ENCODE peak calls at places on chromosomes 3 and 15, in eight cellular contexts. P is aorta; Y is CD8-positive, alpha-beta T cell; T is HepG2; S is esophagus muscularis mucosa; B is fibroblast of pulmonary artery; W is AG04450; N is epithelial cell of esophagus. H is an unnamed sample.

GRCh38 chr15:97929456-97930229 is 30.9 kb upstream of the ARRDC4 start:
- DNase-seq in P (no peak), Y (no peak), T (no peak), S (no peak), B (no peak), W (no peak), N (peak; percentile 81), H (no peak)

GRCh38 chr15:68517285-68517711 is 61.5 kb upstream of the CORO2B start:
- DNase-seq in P (peak; percentile 87), Y (no peak), T (no peak), S (no peak), B (no peak), W (no peak), N (no peak), H (no peak)

GRCh38 chr3:14600075-14600474 is 51.5 kb upstream of the CCDC174 start:
- DNase-seq in P (no peak), Y (no peak), T (no peak), S (no peak), B (no peak), W (no peak), N (no peak), H (no peak)

GRCh38 chr3:13158441-13158840 is 85.2 kb upstream of the IQSEC1 start:
- DNase-seq in P (peak; percentile 25), Y (no peak), T (no peak), S (no peak), B (no peak), W (no peak), N (no peak), H (no peak)

GRCh38 chr15:85707519-85708338 is 87.0 kb downstream of the KLHL25 start:
- DNase-seq in P (no peak), Y (no peak), T (peak; percentile 93), S (no peak), B (peak; percentile 71), W (no peak), N (no peak), H (peak; percentile 49)

GRCh38 chr15:99566157-99566900 is 545 bp downstream of the MEF2A start:
- DNase-seq in P (peak; percentile 77), Y (no peak), T (no peak), S (no peak), B (no peak), W (no peak), N (peak; percentile 21), H (peak; percentile 43)

GRCh38 chr3:102089904-102090492 is 240.7 kb downstream of the NFKBIZ start:
- DNase-seq in P (no peak), Y (no peak), T (no peak), S (no peak), B (peak; percentile 63), W (peak; percentile 90), N (no peak), H (no peak)

GRCh38 chr15:42457445-42458442 is 33.2 kb downstream of the ZNF106 start:
- DNase-seq in P (peak; percentile 86), Y (no peak), T (no peak), S (peak; percentile 93), B (peak; percentile 96), W (peak; percentile 88), N (peak; percentile 23), H (no peak)

GRCh38 chr3:165644331-165644730 is 192.9 kb downstream of the BCHE start:
- DNase-seq in P (no peak), Y (no peak), T (no peak), S (no peak), B (no peak), W (no peak), N (no peak), H (no peak)

GRCh38 chr3:115071611-115072010 is 75.5 kb downstream of the ZBTB20 start:
- DNase-seq in P (no peak), Y (no peak), T (no peak), S (no peak), B (peak; percentile 20), W (peak; percentile 2), N (no peak), H (no peak)

GRCh38 chr15:89361451-89362202 is 27.0 kb upstream of the POLG start:
- DNase-seq in P (peak; percentile 91), Y (peak; percentile 62), T (peak; percentile 22), S (no peak), B (peak; percentile 71), W (peak; percentile 11), N (peak; percentile 70), H (peak; percentile 49)

DNA sequence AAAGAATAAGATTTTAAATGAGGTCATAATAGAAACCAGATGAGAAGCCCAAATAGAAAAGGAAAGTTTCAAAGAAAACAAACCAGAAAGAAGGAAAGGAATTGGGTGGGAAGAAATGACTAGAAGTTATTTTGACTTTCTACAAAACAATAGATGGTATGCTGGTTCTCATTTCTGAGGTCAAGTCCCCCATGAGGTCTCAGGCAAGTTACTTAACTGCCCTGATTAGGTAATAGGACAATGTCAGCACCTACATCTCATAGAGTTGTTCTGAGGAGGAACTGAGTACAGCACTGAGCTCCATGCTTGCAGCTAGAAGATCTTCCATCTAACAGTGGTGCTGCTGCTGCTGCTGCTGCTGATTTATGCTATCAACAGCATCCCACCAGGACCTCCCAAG is 185.9 kb downstream of the ERC2 start:
- DNase-seq in P (no peak), Y (no peak), T (no peak), S (no peak), B (peak; percentile 93), W (no peak), N (no peak), H (no peak)
- H3K4me3 ChIP-seq in P (no peak overlapping the region), Y (no peak overlapping the region), T (no peak overlapping the region), S (no peak overlapping the region), B (no peak overlapping the region), W (no peak overlapping the region), N (no peak overlapping the region), H (no peak overlapping the region)

DNA sequence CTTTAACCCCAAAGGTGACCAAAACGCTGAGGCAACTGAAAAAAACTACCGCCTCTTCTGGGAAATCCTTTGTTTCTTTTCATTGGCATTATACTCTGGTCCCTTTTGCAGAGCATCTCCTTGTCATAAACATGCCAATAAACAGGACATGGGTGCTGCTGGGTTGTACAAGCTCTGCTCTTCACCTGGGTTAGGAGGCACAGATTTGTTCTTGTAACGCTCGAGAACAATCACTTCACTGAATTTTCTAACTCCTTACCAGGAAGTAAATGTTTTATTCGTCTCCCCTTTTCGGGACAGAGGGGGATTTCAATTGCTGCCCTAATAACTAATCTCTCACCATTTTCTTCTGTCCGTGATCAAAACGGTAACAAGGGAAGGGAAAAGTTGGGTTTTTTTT is 1.3 kb downstream of the PLCH1 start:
- DNase-seq in P (no peak), Y (no peak), T (no peak), S (no peak), B (no peak), W (no peak), N (no peak), H (peak; percentile 18)
- H3K4me3 ChIP-seq in P (peak overlapping the region; percentile 69), Y (peak overlapping the region; percentile 80), T (peak overlapping the region; percentile 74), S (peak overlapping the region; percentile 68), B (peak overlapping the region; percentile 67), W (peak overlapping the region; percentile 68), N (peak overlapping the region; percentile 68), H (peak overlapping the region; percentile 73)

DNA sequence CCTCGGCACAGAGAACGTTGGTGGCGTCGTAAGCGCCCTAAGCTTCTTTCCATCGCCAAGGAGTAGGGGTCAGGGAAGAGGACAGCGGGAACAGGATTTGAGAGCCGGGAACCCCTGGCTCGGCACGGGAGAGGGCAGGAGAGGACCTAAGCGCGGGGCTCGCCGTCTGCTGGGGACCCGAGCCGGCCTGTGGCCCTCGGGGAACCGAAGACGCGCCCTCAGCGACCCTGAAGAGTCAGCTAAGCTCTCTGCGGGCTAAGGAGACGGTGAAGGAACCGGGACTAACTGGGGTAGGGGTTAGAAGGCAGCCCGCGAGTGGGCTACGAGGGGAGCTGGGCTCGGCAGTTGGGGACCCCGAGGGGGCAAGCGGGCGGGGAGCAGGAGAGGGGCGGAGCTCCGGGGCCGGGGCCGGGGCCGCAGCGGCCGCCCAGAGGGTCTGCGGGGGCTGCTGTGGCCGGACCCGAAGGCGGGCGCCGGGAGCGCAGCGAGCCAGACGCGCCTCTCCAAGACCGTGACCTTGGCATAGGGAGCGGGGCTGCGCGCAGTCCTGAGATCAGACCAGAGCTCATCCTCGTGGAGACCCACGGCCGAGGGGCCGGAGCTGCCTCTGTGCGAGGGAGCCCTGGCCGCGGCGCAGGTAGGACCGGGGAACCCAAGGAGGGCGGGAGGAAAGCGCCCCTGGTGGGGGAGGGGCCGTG is 574 bp downstream of the CASR start:
- DNase-seq in P (peak; percentile 77), Y (no peak), T (no peak), S (no peak), B (no peak), W (no peak), N (no peak), H (no peak)
- H3K4me3 ChIP-seq in P (no peak overlapping the region), Y (no peak overlapping the region), T (no peak overlapping the region), S (peak overlapping the region; percentile 23), B (no peak overlapping the region), W (no peak overlapping the region), N (no peak overlapping the region), H (no peak overlapping the region)

GRCh38 chr3:45943207-45943846 is at the start of gene CXCR6:
- DNase-seq in P (no peak), Y (peak; percentile 59), T (no peak), S (no peak), B (no peak), W (no peak), N (no peak), H (no peak)
- H3K4me3 ChIP-seq in P (no peak within 1 kb of the TSS), Y (no peak within 1 kb of the TSS), T (no peak within 1 kb of the TSS), S (no peak within 1 kb of the TSS), B (no peak within 1 kb of the TSS), W (no peak within 1 kb of the TSS), N (no peak within 1 kb of the TSS), H (no peak within 1 kb of the TSS)

GRCh38 chr3:183117046-183117445 is 17.8 kb upstream of the MCCC1 start:
- DNase-seq in P (no peak), Y (no peak), T (no peak), S (no peak), B (no peak), W (no peak), N (peak; percentile 30), H (no peak)
- H3K4me3 ChIP-seq in P (no peak overlapping the region), Y (no peak overlapping the region), T (no peak overlapping the region), S (no peak overlapping the region), B (no peak overlapping the region), W (no peak overlapping the region), N (no peak overlapping the region), H (no peak overlapping the region)

GRCh38 chr3:47475570-47476329 is at the start of gene SCAP:
- DNase-seq in P (peak; percentile 98), Y (peak; percentile 93), T (peak; percentile 85), S (peak; percentile 98), B (peak; percentile 83), W (peak; percentile 44), N (peak; percentile 84), H (peak; percentile 92)

GRCh38 chr3:47475029-47475569 is 642 bp downstream of the SCAP start:
- DNase-seq in P (no peak), Y (peak; percentile 48), T (peak; percentile 25), S (no peak), B (peak; percentile 26), W (no peak), N (peak; percentile 41), H (no peak)

GRCh38 chr3:47476330-47476626 is 537 bp upstream of the SCAP start:
- DNase-seq in P (no peak), Y (no peak), T (no peak), S (no peak), B (no peak), W (no peak), N (no peak), H (no peak)

GRCh38 chr3:47478022-47478421 is 2.3 kb upstream of the SCAP start:
- DNase-seq in P (no peak), Y (no peak), T (no peak), S (no peak), B (no peak), W (no peak), N (no peak), H (no peak)

GRCh38 chr3:47476644-47477199 is 981 bp upstream of the SCAP start:
- DNase-seq in P (no peak), Y (no peak), T (no peak), S (no peak), B (no peak), W (no peak), N (no peak), H (no peak)
- H3K4me3 ChIP-seq in P (no peak overlapping the region), Y (peak overlapping the region; percentile 58), T (peak overlapping the region; percentile 51), S (peak overlapping the region; percentile 73), B (peak overlapping the region; percentile 75), W (peak overlapping the region; percentile 87), N (peak overlapping the region; percentile 91), H (peak overlapping the region; percentile 89)

GRCh38 chr3:56468184-56469106 is at the start of gene ERC2:
- DNase-seq in P (no peak), Y (no peak), T (peak; percentile 34), S (no peak), B (peak; percentile 17), W (no peak), N (peak; percentile 20), H (peak; percentile 72)
- H3K4me3 ChIP-seq in P (peak within 1 kb of the TSS; percentile 25), Y (no peak within 1 kb of the TSS), T (peak within 1 kb of the TSS; percentile 37), S (peak within 1 kb of the TSS; percentile 55), B (peak within 1 kb of the TSS; percentile 46), W (peak within 1 kb of the TSS; percentile 36), N (peak within 1 kb of the TSS; percentile 32), H (peak within 1 kb of the TSS; percentile 61)